ENCODE peak calls at places on chromosome 3, in eight cellular contexts. W is endothelial cell of umbilical vein, Z is GM12878, R is HCT116, P is H1, Q is HepG2, J is K562, B is SK-N-SH. U is an unnamed sample.

GRCh38 chr3:38374221-38374620 is 27.6 kb downstream of the XYLB start:
- DNase-seq in Q (no peak), Z (no peak), R (no peak), W (no peak), P (no peak), J (peak), B (no peak), U (no peak)

GRCh38 chr3:57120803-57121174 is 44.4 kb downstream of the IL17RD start:
- DNase-seq in W (no peak), Z (no peak), Q (no peak), B (peak), R (no peak), P (no peak), J (no peak), U (no peak)

GRCh38 chr3:21524113-21524512 is 226.9 kb downstream of the ZNF385D start:
- DNase-seq in P (no peak), J (no peak), Q (no peak), R (no peak), Z (no peak), B (peak), W (no peak), U (no peak)

GRCh38 chr3:160450846-160451245 is 1.3 kb upstream of the TRIM59 start:
- DNase-seq in J (peak), B (peak), Z (no peak), Q (no peak), W (no peak), R (no peak), P (no peak), U (peak)

GRCh38 chr3:123028233-123028828 is 768 bp upstream of the SEMA5B start:
- DNase-seq in B (peak), Q (peak), Z (no peak), R (peak), P (no peak), J (peak), W (peak), U (peak)

GRCh38 chr3:4981688-4982494 is 2.7 kb downstream of the BHLHE40 start:
- DNase-seq in R (no peak), P (no peak), Z (no peak), Q (peak), B (no peak), W (peak), J (peak), U (peak)

GRCh38 chr3:132382688-132383194 is 34.6 kb upstream of the DNAJC13 start:
- DNase-seq in Z (no peak), Q (peak), P (peak), W (no peak), B (no peak), J (no peak), R (no peak), U (peak)

GRCh38 chr3:13850161-13850945 is 29.5 kb downstream of the WNT7A start:
- DNase-seq in P (no peak), Z (no peak), W (no peak), J (peak), B (no peak), Q (peak), R (peak), U (peak)

GRCh38 chr3:106333911-106334618 is 465.3 kb upstream of the CBLB start:
- DNase-seq in J (no peak), P (no peak), W (no peak), Q (no peak), R (no peak), B (no peak), Z (no peak), U (no peak)

GRCh38 chr3:108132727-108133373 is 42.0 kb upstream of the CD47 start:
- DNase-seq in R (peak), Z (no peak), Q (no peak), B (no peak), W (peak), J (no peak), P (no peak), U (no peak)

GRCh38 chr3:78645628-78646310 is 1122.0 kb downstream of the ROBO1 start:
- DNase-seq in Z (peak), Q (peak), R (peak), W (peak), B (peak), J (peak), P (no peak), U (peak)

GRCh38 chr3:38472342-38472741 is 18.7 kb downstream of the ACVR2B start:
- DNase-seq in W (no peak), R (no peak), Z (no peak), Q (no peak), P (no peak), B (no peak), J (no peak), U (no peak)

GRCh38 chr3:114562557-114562956 is 268.7 kb downstream of the TIGIT start:
- DNase-seq in W (no peak), Q (no peak), J (no peak), B (no peak), Z (no peak), P (no peak), R (no peak), U (no peak)

GRCh38 chr3:123540285-123540684 is 44.6 kb downstream of the HACD2 start:
- DNase-seq in P (no peak), B (no peak), J (no peak), R (no peak), Q (no peak), Z (no peak), W (peak), U (no peak)

GRCh38 chr3:145904138-145904537 is 256.8 kb downstream of the PLOD2 start:
- DNase-seq in Q (no peak), W (no peak), P (no peak), Z (no peak), B (no peak), J (no peak), R (no peak), U (no peak)

GRCh38 chr3:194285024-194285858 is 65.9 kb downstream of the CPN2 start:
- DNase-seq in R (no peak), Z (no peak), B (no peak), Q (no peak), W (no peak), P (no peak), J (no peak), U (no peak)

GRCh38 chr3:139434764-139435291 is 41.5 kb downstream of the RBP2 start:
- DNase-seq in R (no peak), B (no peak), P (no peak), Q (no peak), J (no peak), Z (no peak), W (no peak), U (peak)

GRCh38 chr3:99885851-99886250 is 68.2 kb downstream of the CMSS1 start:
- DNase-seq in B (no peak), J (no peak), R (no peak), W (no peak), P (no peak), Q (no peak), Z (no peak), U (no peak)

GRCh38 chr3:171526869-171527268 is 66.7 kb upstream of the TNIK start:
- DNase-seq in J (no peak), Z (no peak), W (no peak), Q (peak), B (no peak), R (no peak), P (no peak), U (no peak)

GRCh38 chr3:187403768-187404270 is 35.6 kb downstream of the RTP4 start:
- DNase-seq in B (no peak), Q (peak), Z (no peak), R (peak), P (no peak), W (peak), J (no peak), U (no peak)

GRCh38 chr3:69143605-69144004 is 21.2 kb upstream of the LMOD3 start:
- DNase-seq in Q (no peak), J (peak), R (peak), Z (no peak), B (no peak), P (no peak), W (no peak), U (peak)

GRCh38 chr3:99920530-99921376 is 103.1 kb downstream of the CMSS1 start:
- DNase-seq in B (no peak), Z (no peak), W (peak), Q (peak), R (no peak), P (no peak), J (peak), U (peak)

GRCh38 chr3:58242340-58242739 is 4.7 kb downstream of the ABHD6 start:
- DNase-seq in W (no peak), Z (no peak), P (no peak), J (no peak), R (no peak), Q (no peak), B (no peak), U (no peak)

GRCh38 chr3:13004376-13004775 is 68.9 kb downstream of the IQSEC1 start:
- DNase-seq in R (no peak), J (peak), B (no peak), P (no peak), Z (no peak), W (no peak), Q (no peak), U (no peak)

GRCh38 chr3:172536993-172537419 is 13.8 kb upstream of the TNFSF10 start:
- DNase-seq in J (no peak), Q (no peak), W (peak), Z (no peak), R (no peak), B (no peak), P (no peak), U (no peak)

GRCh38 chr3:155602307-155602706 is 142.6 kb downstream of the PLCH1 start:
- DNase-seq in R (no peak), Z (no peak), P (no peak), Q (no peak), J (no peak), B (no peak), W (no peak), U (no peak)

GRCh38 chr3:182083112-182083511 is 371.4 kb downstream of the SOX2 start:
- DNase-seq in Q (no peak), R (no peak), W (no peak), B (no peak), P (no peak), Z (no peak), J (no peak), U (no peak)

GRCh38 chr3:170488802-170489201 is 70.1 kb downstream of the CLDN11 start:
- DNase-seq in R (no peak), P (no peak), Z (no peak), Q (peak), W (no peak), J (no peak), B (no peak), U (no peak)

GRCh38 chr3:44136421-44136820 is 105.3 kb upstream of the TOPAZ1 start:
- DNase-seq in J (no peak), P (no peak), Z (no peak), B (no peak), R (no peak), Q (no peak), W (peak), U (peak)

GRCh38 chr3:27708246-27708645 is 13.9 kb downstream of the EOMES start:
- DNase-seq in P (no peak), J (no peak), B (no peak), Z (no peak), Q (no peak), R (no peak), W (no peak), U (no peak)

GRCh38 chr3:59572106-59572505 is 522.3 kb upstream of the CFAP20DC start:
- DNase-seq in R (no peak), B (no peak), W (no peak), Z (no peak), P (no peak), Q (no peak), J (no peak), U (no peak)

GRCh38 chr3:97949110-97949485 is 23.1 kb downstream of the RIOX2 start:
- DNase-seq in J (no peak), B (no peak), Z (no peak), Q (no peak), R (no peak), P (no peak), W (no peak), U (no peak)

GRCh38 chr3:42122261-42123011 is 31.3 kb downstream of the TRAK1 start:
- DNase-seq in P (no peak), Z (peak), B (no peak), J (no peak), R (no peak), W (no peak), Q (no peak), U (no peak)

GRCh38 chr3:30370681-30371271 is 235.6 kb upstream of the TGFBR2 start:
- DNase-seq in R (no peak), J (no peak), Z (no peak), Q (peak), B (no peak), P (no peak), W (peak), U (no peak)

GRCh38 chr3:98787181-98787580 is 24.0 kb downstream of the ST3GAL6 start:
- DNase-seq in B (no peak), Z (no peak), W (no peak), R (no peak), P (no peak), J (no peak), Q (no peak), U (no peak)

GRCh38 chr3:165196577-165197561 is 685 bp upstream of the SLITRK3 start:
- DNase-seq in J (no peak), R (no peak), W (no peak), Z (no peak), B (peak), Q (no peak), P (peak), U (peak)

GRCh38 chr3:49683162-49683561 is 6.1 kb downstream of the MST1 start:
- DNase-seq in Q (no peak), P (no peak), J (no peak), B (no peak), R (no peak), W (no peak), Z (no peak), U (no peak)

GRCh38 chr3:4994823-4995499 is 15.7 kb downstream of the BHLHE40 start:
- DNase-seq in W (peak), Z (no peak), B (no peak), J (peak), P (no peak), Q (peak), R (peak), U (no peak)

GRCh38 chr3:112126501-112126900 is 6.5 kb downstream of the GCSAM start:
- DNase-seq in R (no peak), J (no peak), B (no peak), Q (no peak), Z (no peak), P (no peak), W (peak), U (peak)

GRCh38 chr3:120062474-120062873 is 31.8 kb downstream of the GSK3B start:
- DNase-seq in R (no peak), J (no peak), W (peak), B (no peak), Z (no peak), Q (no peak), P (no peak), U (peak)

DNA sequence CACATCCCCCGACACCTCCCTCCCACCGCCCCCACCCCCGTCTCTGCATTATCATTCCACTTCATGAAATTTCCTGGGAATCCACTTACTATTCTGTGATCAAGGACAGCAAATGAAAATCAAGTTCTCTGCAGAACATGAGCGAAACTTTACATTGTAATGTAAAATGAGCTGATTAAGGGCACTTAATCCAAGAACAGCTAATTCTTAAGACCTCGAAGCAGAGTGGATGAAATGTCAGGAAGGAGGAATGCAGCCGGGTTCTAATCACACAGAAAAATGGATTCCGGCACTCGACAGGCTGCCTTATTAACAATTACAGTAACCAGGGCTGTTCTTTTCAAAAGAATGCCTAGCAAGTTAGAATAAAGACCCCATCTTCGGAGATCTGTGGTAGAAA is 57.6 kb downstream of the RFTN1 start:
- DNase-seq in B (no peak), P (no peak), R (no peak), J (no peak), W (no peak), Z (no peak), Q (no peak), U (peak)
- H3K4me2 ChIP-seq in B (no peak), P (no peak), R (no peak), J (no peak), W (no peak), Z (no peak), Q (no peak), U (peak)

GRCh38 chr3:129025691-129026435 is 24.8 kb downstream of the EFCC1 start:
- DNase-seq in R (no peak), B (peak), Q (no peak), J (no peak), Z (no peak), W (no peak), P (no peak), U (no peak)
- TF ChIP-seq POLR2AphosphoS5 in R (no peak), B (no peak), Q (no peak), J (no peak), Z (no peak), W (no peak), P (no peak), U (no peak)

GRCh38 chr3:15714448-15714847 is 83.3 kb downstream of the ANKRD28 start:
- DNase-seq in Q (no peak), P (no peak), Z (no peak), R (no peak), B (no peak), J (no peak), W (no peak), U (no peak)
- H3K4me2 ChIP-seq in Q (no peak), P (no peak), Z (no peak), R (no peak), B (no peak), J (no peak), W (no peak), U (no peak)

GRCh38 chr3:184345678-184346144 is 8.3 kb downstream of the FAM131A start:
- DNase-seq in Z (no peak), W (peak), B (peak), R (peak), Q (peak), P (peak), J (peak), U (peak)
- TF ChIP-seq POLR2AphosphoS5 in Z (no peak), W (no peak), B (no peak), R (peak), Q (no peak), P (peak), J (no peak), U (peak)

GRCh38 chr3:46892285-46893145 is 15.0 kb downstream of the PTH1R start:
- DNase-seq in J (peak), W (peak), Z (no peak), Q (no peak), P (peak), R (peak), B (peak), U (peak)
- H3K4me2 ChIP-seq in J (peak), W (peak), Z (peak), Q (peak), P (peak), R (peak), B (peak), U (peak)

GRCh38 chr3:180229113-180229512 is 192.4 kb upstream of the PEX5L start:
- DNase-seq in P (no peak), Z (no peak), B (no peak), R (no peak), Q (no peak), W (no peak), J (peak), U (peak)

GRCh38 chr3:180223268-180223667 is 186.5 kb upstream of the PEX5L start:
- DNase-seq in P (no peak), W (no peak), Q (no peak), B (no peak), Z (no peak), R (no peak), J (no peak), U (no peak)
- TF ChIP-seq POLR2AphosphoS5 in P (no peak), W (no peak), Q (no peak), B (no peak), Z (no peak), R (no peak), J (no peak), U (no peak)